ENCODE peak calls at places on chromosomes 4 and X, in four cellular contexts. One of them, this sample, is unnamed.

GRCh38 chr4:176744091-176744490 is 48.6 kb downstream of the VEGFC start:
- DNase-seq in CD4-positive, alpha-beta T cell: no peak
- DNase-seq in fibroblast of pulmonary artery: no peak
- DNase-seq in choroid plexus epithelial cell: no peak
- DNase-seq in this sample: no peak

GRCh38 chr4:150255610-150256580 is 177.7 kb downstream of the DCLK2 start:
- DNase-seq in CD4-positive, alpha-beta T cell: no peak
- DNase-seq in fibroblast of pulmonary artery: no peak
- DNase-seq in choroid plexus epithelial cell: no peak
- DNase-seq in this sample: no peak

GRCh38 chr4:108774809-108775530 is 12.1 kb upstream of the ETNPPL start:
- DNase-seq in CD4-positive, alpha-beta T cell: no peak
- DNase-seq in fibroblast of pulmonary artery: no peak
- DNase-seq in choroid plexus epithelial cell: no peak
- DNase-seq in this sample: no peak

GRCh38 chr4:31183256-31183655 is 463.1 kb downstream of the PCDH7 start:
- DNase-seq in CD4-positive, alpha-beta T cell: no peak
- DNase-seq in fibroblast of pulmonary artery: no peak
- DNase-seq in choroid plexus epithelial cell: no peak
- DNase-seq in this sample: no peak

GRCh38 chr4:119655111-119655837 is 26.7 kb upstream of the PDE5A start:
- DNase-seq in CD4-positive, alpha-beta T cell: no peak
- DNase-seq in fibroblast of pulmonary artery: no peak
- DNase-seq in choroid plexus epithelial cell: no peak
- DNase-seq in this sample: no peak

GRCh38 chrX:9635368-9635767 is 130.3 kb downstream of the GPR143 start:
- DNase-seq in CD4-positive, alpha-beta T cell: no peak
- DNase-seq in fibroblast of pulmonary artery: no peak
- DNase-seq in choroid plexus epithelial cell: no peak
- DNase-seq in this sample: no peak

GRCh38 chr4:86472377-86473019 is 112.6 kb upstream of the MAPK10 start:
- DNase-seq in CD4-positive, alpha-beta T cell: no peak
- DNase-seq in fibroblast of pulmonary artery: no peak
- DNase-seq in choroid plexus epithelial cell: peak; percentile 6
- DNase-seq in this sample: no peak

GRCh38 chrX:150150081-150150779 is 211.9 kb upstream of the EOLA2 start:
- DNase-seq in CD4-positive, alpha-beta T cell: no peak
- DNase-seq in fibroblast of pulmonary artery: no peak
- DNase-seq in choroid plexus epithelial cell: no peak
- DNase-seq in this sample: no peak

GRCh38 chr4:2843909-2844584 is 403 bp downstream of the ADD1 start:
- DNase-seq in CD4-positive, alpha-beta T cell: no peak
- DNase-seq in fibroblast of pulmonary artery: peak; percentile 36
- DNase-seq in choroid plexus epithelial cell: peak; percentile 39
- DNase-seq in this sample: no peak

GRCh38 chr4:38967260-38968095 is 64.7 kb downstream of the TMEM156 start:
- DNase-seq in CD4-positive, alpha-beta T cell: no peak
- DNase-seq in fibroblast of pulmonary artery: peak; percentile 97
- DNase-seq in choroid plexus epithelial cell: peak; percentile 99
- DNase-seq in this sample: no peak

GRCh38 chrX:120718969-120719368 is 89.1 kb upstream of the C1GALT1C1 start:
- DNase-seq in CD4-positive, alpha-beta T cell: no peak
- DNase-seq in fibroblast of pulmonary artery: no peak
- DNase-seq in choroid plexus epithelial cell: no peak
- DNase-seq in this sample: no peak

GRCh38 chr4:89268572-89269180 is 38.9 kb downstream of the GPRIN3 start:
- DNase-seq in CD4-positive, alpha-beta T cell: no peak
- DNase-seq in fibroblast of pulmonary artery: peak; percentile 25
- DNase-seq in choroid plexus epithelial cell: peak; percentile 5
- DNase-seq in this sample: no peak

GRCh38 chrX:17654116-17654515 is 83.2 kb upstream of the SCML1 start:
- DNase-seq in CD4-positive, alpha-beta T cell: peak; percentile 17
- DNase-seq in fibroblast of pulmonary artery: no peak
- DNase-seq in choroid plexus epithelial cell: no peak
- DNase-seq in this sample: no peak

GRCh38 chr4:128287159-128287870 is at the start of gene PGRMC2:
- DNase-seq in CD4-positive, alpha-beta T cell: no peak
- DNase-seq in fibroblast of pulmonary artery: peak; percentile 35
- DNase-seq in choroid plexus epithelial cell: peak; percentile 63
- DNase-seq in this sample: peak; percentile 54

GRCh38 chrX:131763674-131764073 is 219.8 kb downstream of the OR13H1 start:
- DNase-seq in CD4-positive, alpha-beta T cell: no peak
- DNase-seq in fibroblast of pulmonary artery: no peak
- DNase-seq in choroid plexus epithelial cell: no peak
- DNase-seq in this sample: no peak

GRCh38 chrX:40327085-40327484 is 229.3 kb upstream of the BCOR start:
- DNase-seq in CD4-positive, alpha-beta T cell: no peak
- DNase-seq in fibroblast of pulmonary artery: no peak
- DNase-seq in choroid plexus epithelial cell: no peak
- DNase-seq in this sample: no peak

GRCh38 chr4:89121711-89122387 is 10.5 kb downstream of the TIGD2 start:
- DNase-seq in CD4-positive, alpha-beta T cell: no peak
- DNase-seq in fibroblast of pulmonary artery: no peak
- DNase-seq in choroid plexus epithelial cell: peak; percentile 42
- DNase-seq in this sample: no peak

GRCh38 chr4:146643812-146644401 is 5.2 kb downstream of the POU4F2 start:
- DNase-seq in CD4-positive, alpha-beta T cell: no peak
- DNase-seq in fibroblast of pulmonary artery: peak; percentile 49
- DNase-seq in choroid plexus epithelial cell: peak; percentile 42
- DNase-seq in this sample: no peak

GRCh38 chr4:74228691-74229640 is 71.0 kb downstream of the MTHFD2L start:
- DNase-seq in CD4-positive, alpha-beta T cell: peak; percentile 68
- DNase-seq in fibroblast of pulmonary artery: peak; percentile 89
- DNase-seq in choroid plexus epithelial cell: peak; percentile 91
- DNase-seq in this sample: peak; percentile 52

GRCh38 chrX:77918568-77918967 is 8.1 kb downstream of the ATP7A start:
- DNase-seq in CD4-positive, alpha-beta T cell: no peak
- DNase-seq in fibroblast of pulmonary artery: peak; percentile 58
- DNase-seq in choroid plexus epithelial cell: peak; percentile 34
- DNase-seq in this sample: no peak

GRCh38 chrX:69060631-69061408 is 104.4 kb downstream of the PJA1 start:
- DNase-seq in CD4-positive, alpha-beta T cell: no peak
- DNase-seq in fibroblast of pulmonary artery: peak; percentile 66
- DNase-seq in choroid plexus epithelial cell: peak; percentile 55
- DNase-seq in this sample: no peak

GRCh38 chr4:39046243-39046642 is 14.0 kb upstream of the TMEM156 start:
- DNase-seq in CD4-positive, alpha-beta T cell: no peak
- DNase-seq in fibroblast of pulmonary artery: peak; percentile 54
- DNase-seq in choroid plexus epithelial cell: peak; percentile 86
- DNase-seq in this sample: no peak

GRCh38 chr4:4780634-4781287 is 78.7 kb upstream of the MSX1 start:
- DNase-seq in CD4-positive, alpha-beta T cell: no peak
- DNase-seq in fibroblast of pulmonary artery: peak; percentile 48
- DNase-seq in choroid plexus epithelial cell: peak; percentile 79
- DNase-seq in this sample: no peak

GRCh38 chrX:1453390-1453783 is 678 bp upstream of the ASMTL start:
- DNase-seq in CD4-positive, alpha-beta T cell: no peak
- DNase-seq in fibroblast of pulmonary artery: no peak
- DNase-seq in choroid plexus epithelial cell: no peak
- DNase-seq in this sample: no peak

GRCh38 chr4:63582997-63583396 is 826.3 kb downstream of the TECRL start:
- DNase-seq in CD4-positive, alpha-beta T cell: no peak
- DNase-seq in fibroblast of pulmonary artery: no peak
- DNase-seq in choroid plexus epithelial cell: no peak
- DNase-seq in this sample: no peak

GRCh38 chr4:23572382-23572781 is 317.5 kb downstream of the PPARGC1A start:
- DNase-seq in CD4-positive, alpha-beta T cell: no peak
- DNase-seq in fibroblast of pulmonary artery: no peak
- DNase-seq in choroid plexus epithelial cell: no peak
- DNase-seq in this sample: no peak

GRCh38 chrX:105564536-105564935 is 257.8 kb upstream of the NRK start:
- DNase-seq in CD4-positive, alpha-beta T cell: no peak
- DNase-seq in fibroblast of pulmonary artery: peak; percentile 78
- DNase-seq in choroid plexus epithelial cell: peak; percentile 86
- DNase-seq in this sample: no peak

GRCh38 chr4:6769138-6769983 is 13.2 kb upstream of the KIAA0232 start:
- DNase-seq in CD4-positive, alpha-beta T cell: no peak
- DNase-seq in fibroblast of pulmonary artery: no peak
- DNase-seq in choroid plexus epithelial cell: no peak
- DNase-seq in this sample: no peak

GRCh38 chr4:120007171-120007894 is 59.3 kb downstream of the MAD2L1 start:
- DNase-seq in CD4-positive, alpha-beta T cell: no peak
- DNase-seq in fibroblast of pulmonary artery: peak; percentile 79
- DNase-seq in choroid plexus epithelial cell: peak; percentile 94
- DNase-seq in this sample: no peak

GRCh38 chr4:36165256-36166005 is 78.9 kb downstream of the ARAP2 start:
- DNase-seq in CD4-positive, alpha-beta T cell: no peak
- DNase-seq in fibroblast of pulmonary artery: peak; percentile 40
- DNase-seq in choroid plexus epithelial cell: peak; percentile 39
- DNase-seq in this sample: no peak

DNA sequence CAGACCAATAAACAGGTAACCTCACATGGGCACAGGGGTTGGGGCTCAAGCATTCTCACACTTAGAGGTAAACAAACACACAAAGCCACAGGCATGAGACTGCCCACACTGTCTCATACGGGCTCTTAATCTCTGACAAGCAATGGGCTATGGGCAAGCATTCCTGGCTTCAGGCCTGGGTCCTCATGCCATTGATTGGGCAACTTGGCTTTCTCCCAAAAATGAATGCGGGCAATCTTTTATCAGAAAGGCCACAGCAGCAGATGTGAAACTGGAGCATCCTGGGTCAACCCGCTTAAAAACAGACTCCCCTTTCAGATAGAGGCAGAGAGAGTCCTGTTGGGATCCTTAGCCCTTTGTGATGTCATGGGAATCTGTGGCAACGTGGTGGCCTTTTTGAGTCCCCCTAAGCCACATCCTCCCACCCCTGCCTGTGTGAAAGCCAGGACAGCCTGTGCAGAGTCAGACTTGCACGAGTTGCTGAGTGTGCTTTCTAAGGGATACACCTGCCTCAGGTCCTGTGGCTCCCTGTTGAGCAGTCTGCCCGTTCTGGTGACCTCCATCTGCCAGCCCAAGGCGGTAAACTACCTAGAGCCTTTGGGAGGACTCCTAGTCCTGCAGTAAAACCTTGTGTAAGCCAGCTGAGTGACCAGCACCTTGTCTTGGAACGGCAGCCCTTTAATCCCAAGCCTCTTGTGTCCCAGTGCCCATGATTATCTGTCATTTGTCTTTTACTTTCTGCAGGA is 69.1 kb downstream of the NBDY start:
- DNase-seq in CD4-positive, alpha-beta T cell: no peak
- DNase-seq in fibroblast of pulmonary artery: peak; percentile 44
- DNase-seq in choroid plexus epithelial cell: peak; percentile 17
- DNase-seq in this sample: no peak
- TF ChIP-seq CTCF in CD4-positive, alpha-beta T cell: no peak
- TF ChIP-seq CTCF in fibroblast of pulmonary artery: no peak
- TF ChIP-seq CTCF in choroid plexus epithelial cell: no peak
- TF ChIP-seq CTCF in this sample: no peak

GRCh38 chr4:143252478-143252877 is 67.8 kb downstream of the USP38 start:
- DNase-seq in CD4-positive, alpha-beta T cell: no peak
- DNase-seq in fibroblast of pulmonary artery: no peak
- DNase-seq in choroid plexus epithelial cell: no peak
- DNase-seq in this sample: no peak

GRCh38 chr4:143256456-143256855 is 71.7 kb downstream of the USP38 start:
- DNase-seq in CD4-positive, alpha-beta T cell: no peak
- DNase-seq in fibroblast of pulmonary artery: no peak
- DNase-seq in choroid plexus epithelial cell: no peak
- DNase-seq in this sample: no peak

GRCh38 chr4:143251781-143252180 is 67.1 kb downstream of the USP38 start:
- DNase-seq in CD4-positive, alpha-beta T cell: no peak
- DNase-seq in fibroblast of pulmonary artery: peak; percentile 28
- DNase-seq in choroid plexus epithelial cell: peak; percentile 53
- DNase-seq in this sample: no peak

GRCh38 chr4:143253156-143253555 is 68.4 kb downstream of the USP38 start:
- DNase-seq in CD4-positive, alpha-beta T cell: no peak
- DNase-seq in fibroblast of pulmonary artery: peak; percentile 4
- DNase-seq in choroid plexus epithelial cell: no peak
- DNase-seq in this sample: no peak

DNA sequence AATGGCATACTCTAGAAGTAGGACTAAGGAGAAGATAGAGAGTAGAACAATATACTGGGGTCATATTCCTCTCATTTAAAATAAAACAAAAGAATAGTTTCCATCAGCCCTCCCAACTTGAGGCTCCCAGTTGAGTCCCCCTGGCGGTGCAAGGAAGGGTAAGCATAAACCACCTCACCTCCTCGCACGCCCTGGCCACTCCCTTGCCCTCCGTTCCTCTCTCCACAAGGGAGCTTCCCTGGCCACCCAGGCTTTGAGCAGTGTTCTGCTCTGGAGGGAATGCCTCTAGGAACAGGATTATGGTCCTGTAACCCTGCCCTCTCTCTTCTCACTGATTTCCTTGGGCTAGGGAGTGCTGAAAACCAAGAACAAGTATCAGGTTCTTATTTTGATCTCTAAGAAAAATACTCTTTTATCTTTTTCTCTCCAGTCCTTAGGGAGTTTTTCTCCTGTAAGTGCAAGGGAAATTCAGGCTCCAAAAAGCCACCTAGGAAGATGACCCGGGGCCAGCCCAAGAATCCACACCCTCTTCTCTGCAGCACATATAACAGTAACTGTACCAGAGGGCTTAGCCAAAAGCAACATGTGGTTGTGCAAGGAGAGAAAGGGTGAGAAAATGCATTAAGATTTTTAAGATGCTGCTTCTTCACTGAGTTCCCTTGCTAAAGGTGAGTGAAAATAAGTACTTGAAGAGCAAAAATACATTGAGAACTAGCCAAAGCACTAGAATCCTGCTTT is 69.9 kb downstream of the USP38 start:
- DNase-seq in CD4-positive, alpha-beta T cell: no peak
- DNase-seq in fibroblast of pulmonary artery: no peak
- DNase-seq in choroid plexus epithelial cell: peak; percentile 61
- DNase-seq in this sample: no peak
- TF ChIP-seq CTCF in CD4-positive, alpha-beta T cell: no peak
- TF ChIP-seq CTCF in fibroblast of pulmonary artery: no peak
- TF ChIP-seq CTCF in choroid plexus epithelial cell: peak; percentile 55
- TF ChIP-seq CTCF in this sample: no peak

DNA sequence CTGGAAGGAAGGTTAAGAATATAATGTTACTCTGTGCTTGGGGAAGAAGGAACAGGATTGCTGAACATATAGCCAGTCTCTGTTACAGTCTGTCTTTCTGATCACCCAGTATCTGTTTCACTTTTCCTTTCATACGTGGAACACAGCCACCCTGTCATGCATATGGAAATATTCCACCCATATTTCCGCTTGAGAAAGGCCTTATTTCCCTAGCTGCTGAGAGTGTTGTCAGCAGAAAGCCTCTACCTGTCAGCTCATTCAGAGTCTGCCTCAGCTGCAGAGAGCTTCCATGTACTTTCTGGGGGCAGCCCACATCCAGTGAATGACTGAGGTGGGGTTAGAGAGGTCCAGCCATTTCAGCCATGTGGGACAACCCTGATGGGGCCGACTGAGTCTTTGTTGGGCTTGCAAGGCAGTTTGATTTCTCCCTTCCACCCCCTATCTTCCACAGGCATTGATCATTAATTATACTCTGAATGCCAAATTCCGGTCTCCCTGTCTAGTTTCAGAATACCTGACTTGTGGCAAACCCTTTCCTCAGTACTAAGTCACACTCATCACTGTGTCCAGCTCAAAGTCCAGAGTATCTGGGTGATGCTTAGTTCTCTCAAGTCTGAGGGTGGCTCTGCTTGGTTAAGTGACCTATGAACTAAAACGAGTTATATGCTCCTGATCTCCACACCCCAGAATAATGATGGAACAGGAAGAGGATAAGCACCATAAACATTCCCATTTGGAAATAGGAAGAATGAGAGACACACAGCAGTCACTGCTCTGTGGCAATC is 6.6 kb downstream of the SMIM9 start:
- DNase-seq in CD4-positive, alpha-beta T cell: no peak
- DNase-seq in fibroblast of pulmonary artery: no peak
- DNase-seq in choroid plexus epithelial cell: no peak
- DNase-seq in this sample: no peak
- TF ChIP-seq CTCF in CD4-positive, alpha-beta T cell: no peak
- TF ChIP-seq CTCF in fibroblast of pulmonary artery: no peak
- TF ChIP-seq CTCF in choroid plexus epithelial cell: no peak
- TF ChIP-seq CTCF in this sample: no peak

GRCh38 chrX:2627272-2627867 is 63.7 kb upstream of the CD99 start:
- DNase-seq in CD4-positive, alpha-beta T cell: peak; percentile 40
- DNase-seq in fibroblast of pulmonary artery: peak; percentile 63
- DNase-seq in choroid plexus epithelial cell: peak; percentile 72
- DNase-seq in this sample: no peak
- TF ChIP-seq CTCF in CD4-positive, alpha-beta T cell: peak; percentile 46
- TF ChIP-seq CTCF in fibroblast of pulmonary artery: peak; percentile 59
- TF ChIP-seq CTCF in choroid plexus epithelial cell: peak; percentile 81
- TF ChIP-seq CTCF in this sample: no peak